ENCODE peak calls at places on chromosome 15, in eight cellular contexts. C is left ventricle myocardium inferior, A is hepatocyte, T is AG04450, Z is fibroblast of pulmonary artery, F is mucosa of descending colon, X is sigmoid colon, G is endothelial cell of umbilical vein. U is an unnamed sample.

GRCh38 chr15:63765338-63765737 is 68.4 kb downstream of the HERC1 start:
- DNase-seq in T (no peak), G (no peak), F (no peak), Z (no peak), X (no peak), C (no peak), A (no peak), U (no peak)

GRCh38 chr15:99976811-99977271 is 243.6 kb upstream of the LYSMD4 start:
- DNase-seq in F (no peak), G (no peak), Z (peak), X (no peak), C (no peak), A (peak), T (no peak), U (no peak)

GRCh38 chr15:78108300-78109084 is 16.1 kb downstream of the SH2D7 start:
- DNase-seq in F (peak), A (peak), G (peak), Z (peak), X (peak), T (peak), C (peak), U (peak)

GRCh38 chr15:89469331-89470107 is 26.9 kb downstream of the RHCG start:
- DNase-seq in X (no peak), G (no peak), T (no peak), F (no peak), C (no peak), A (no peak), Z (no peak), U (no peak)

GRCh38 chr15:56243117-56243773 is 434 bp downstream of the RFX7 start:
- DNase-seq in X (peak), C (peak), T (no peak), A (peak), F (peak), Z (peak), G (peak), U (no peak)

GRCh38 chr15:59933607-59934006 is 70.5 kb upstream of the FOXB1 start:
- DNase-seq in C (no peak), F (no peak), A (no peak), G (no peak), X (no peak), Z (peak), T (no peak), U (no peak)

GRCh38 chr15:78695849-78696248 is 54.8 kb upstream of the CHRNB4 start:
- DNase-seq in G (no peak), X (no peak), C (no peak), F (no peak), Z (no peak), A (no peak), T (no peak), U (no peak)

GRCh38 chr15:64847448-64847847 is 5.7 kb downstream of the PLEKHO2 start:
- DNase-seq in X (peak), A (no peak), T (no peak), G (no peak), Z (no peak), F (no peak), C (no peak), U (no peak)

GRCh38 chr15:74954515-74954914 is 2.1 kb downstream of the RPP25 start:
- DNase-seq in Z (peak), G (peak), F (no peak), X (no peak), A (peak), T (peak), C (peak), U (no peak)

GRCh38 chr15:91132079-91132478 is 32.0 kb downstream of the SV2B start:
- DNase-seq in X (no peak), T (no peak), F (no peak), C (no peak), Z (no peak), G (no peak), A (no peak), U (no peak)

GRCh38 chr15:98914626-98915025 is 93.0 kb downstream of the PGPEP1L start:
- DNase-seq in T (peak), G (peak), A (no peak), C (no peak), X (peak), Z (peak), F (no peak), U (no peak)

GRCh38 chr15:55247276-55247675 is 42.3 kb downstream of the RAB27A start:
- DNase-seq in A (no peak), G (no peak), F (no peak), C (no peak), T (no peak), X (no peak), Z (no peak), U (no peak)

GRCh38 chr15:57527382-57528091 is 64.2 kb upstream of the MYZAP start:
- DNase-seq in G (peak), C (no peak), F (peak), A (peak), X (peak), T (peak), Z (peak), U (no peak)

GRCh38 chr15:100775581-100776185 is 103.9 kb upstream of the ALDH1A3 start:
- DNase-seq in F (no peak), G (no peak), A (no peak), Z (no peak), C (no peak), X (peak), T (no peak), U (no peak)

GRCh38 chr15:64038878-64039277 is 7.4 kb downstream of the DAPK2 start:
- DNase-seq in G (no peak), T (no peak), F (no peak), X (no peak), Z (no peak), A (no peak), C (no peak), U (no peak)

GRCh38 chr15:78946493-78946892 is 1.6 kb upstream of the CTSH start:
- DNase-seq in G (no peak), T (no peak), C (no peak), A (no peak), X (no peak), Z (no peak), F (no peak), U (no peak)

GRCh38 chr15:57153140-57153539 is 223.2 kb upstream of the CGNL1 start:
- DNase-seq in F (no peak), C (no peak), T (no peak), A (peak), X (no peak), G (peak), Z (peak), U (no peak)

GRCh38 chr15:60476713-60477112 is 2.2 kb downstream of the ICE2 start:
- DNase-seq in Z (peak), F (no peak), X (no peak), C (no peak), A (no peak), G (no peak), T (no peak), U (no peak)

GRCh38 chr15:62739507-62739906 is 303.0 kb upstream of the TPM1 start:
- DNase-seq in G (peak), F (no peak), C (no peak), T (no peak), A (no peak), X (no peak), Z (peak), U (no peak)

GRCh38 chr15:57861039-57861638 is 154.6 kb downstream of the POLR2M start:
- DNase-seq in T (peak), F (peak), C (no peak), X (no peak), Z (peak), G (peak), A (peak), U (no peak)

GRCh38 chr15:83108266-83109219 is 1.1 kb downstream of the TM6SF1 start:
- DNase-seq in Z (peak), A (no peak), X (peak), C (peak), G (peak), F (peak), T (peak), U (peak)

GRCh38 chr15:35885870-35886269 is 339.9 kb upstream of the DPH6 start:
- DNase-seq in Z (no peak), A (no peak), F (no peak), C (no peak), T (no peak), X (no peak), G (no peak), U (no peak)

GRCh38 chr15:34376856-34377255 is 9.9 kb upstream of the LPCAT4 start:
- DNase-seq in X (no peak), G (no peak), Z (no peak), T (no peak), A (no peak), F (no peak), C (no peak), U (no peak)

GRCh38 chr15:95990833-95991232 is 339.7 kb upstream of the NR2F2 start:
- DNase-seq in F (no peak), G (no peak), X (no peak), C (no peak), T (no peak), A (no peak), Z (no peak), U (no peak)

GRCh38 chr15:75182187-75183131 is 19.2 kb upstream of the C15orf39 start:
- DNase-seq in Z (peak), C (no peak), A (peak), T (no peak), F (peak), G (no peak), X (peak), U (no peak)

GRCh38 chr15:69170597-69170996 is 10.2 kb downstream of the GLCE start:
- DNase-seq in Z (no peak), F (no peak), G (peak), A (no peak), C (no peak), T (no peak), X (no peak), U (no peak)

GRCh38 chr15:38610748-38611147 is 46.1 kb upstream of the RASGRP1 start:
- DNase-seq in X (no peak), G (no peak), F (no peak), A (no peak), C (no peak), T (no peak), Z (no peak), U (no peak)

GRCh38 chr15:45855210-45855906 is 220.5 kb downstream of the SQOR start:
- DNase-seq in Z (no peak), F (peak), A (peak), X (no peak), G (no peak), C (no peak), T (no peak), U (no peak)

GRCh38 chr15:45635191-45635638 is 386 bp downstream of the SQOR start:
- DNase-seq in C (peak), T (no peak), Z (peak), G (no peak), X (peak), F (peak), A (peak), U (peak)

GRCh38 chr15:42802168-42802567 is 65.2 kb upstream of the CDAN1 start:
- DNase-seq in C (no peak), X (no peak), T (no peak), G (no peak), F (no peak), A (no peak), Z (no peak), U (no peak)

GRCh38 chr15:42796955-42797779 is 60.2 kb upstream of the CDAN1 start:
- DNase-seq in X (no peak), F (no peak), C (no peak), G (peak), T (no peak), Z (peak), A (no peak), U (no peak)

GRCh38 chr15:42798802-42799201 is 61.9 kb upstream of the CDAN1 start:
- DNase-seq in G (no peak), C (no peak), A (no peak), F (no peak), Z (no peak), X (no peak), T (no peak), U (no peak)

GRCh38 chr15:42803436-42803835 is 66.5 kb upstream of the CDAN1 start:
- DNase-seq in Z (no peak), F (no peak), A (no peak), G (no peak), T (no peak), C (no peak), X (no peak), U (no peak)

GRCh38 chr15:42800731-42801474 is 64.0 kb upstream of the CDAN1 start:
- DNase-seq in T (no peak), X (no peak), C (no peak), A (no peak), Z (no peak), F (peak), G (no peak), U (no peak)
- TF ChIP-seq CTCF in T (no peak), X (no peak), C (peak), A (no peak), Z (peak), F (no peak), G (peak), U (peak)

DNA sequence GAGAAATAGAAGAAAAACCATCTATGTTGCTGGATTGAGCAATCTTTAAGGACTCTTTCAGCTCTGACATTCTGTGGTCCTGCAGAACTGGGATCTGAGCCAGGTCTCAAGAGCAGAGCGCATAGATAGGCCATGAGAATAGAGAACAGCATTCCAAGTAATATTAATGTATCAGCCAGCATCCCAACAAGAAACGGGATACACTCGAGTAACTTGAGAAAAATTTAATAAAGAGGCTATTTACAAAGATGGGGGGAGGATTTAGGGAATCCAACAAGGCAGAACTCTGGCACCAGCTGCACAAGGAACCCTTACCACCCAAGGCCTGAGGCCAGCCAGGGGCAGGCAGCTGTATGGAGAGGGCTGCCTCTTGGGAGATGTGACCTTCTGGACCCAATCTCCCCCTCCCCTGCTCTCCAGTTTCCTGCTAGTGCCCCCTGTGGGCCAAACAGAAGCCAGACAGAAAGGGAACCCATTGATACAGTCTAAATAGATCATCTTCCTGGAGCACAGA is 8.2 kb downstream of the TMOD2 start:
- DNase-seq in A (peak), T (peak), Z (peak), F (peak), G (no peak), C (peak), X (peak), U (no peak)
- TF ChIP-seq CTCF in A (no peak), T (peak), Z (peak), F (no peak), G (peak), C (peak), X (no peak), U (peak)

GRCh38 chr15:70505971-70506887 is 257.1 kb downstream of the UACA start:
- DNase-seq in A (no peak), Z (no peak), X (no peak), F (no peak), C (no peak), T (no peak), G (no peak), U (no peak)

GRCh38 chr15:70503798-70504304 is 259.5 kb downstream of the UACA start:
- DNase-seq in A (no peak), C (no peak), T (no peak), X (no peak), F (no peak), Z (no peak), G (no peak), U (no peak)

GRCh38 chr15:70504988-70505387 is 258.4 kb downstream of the UACA start:
- DNase-seq in T (no peak), F (no peak), X (no peak), Z (no peak), G (no peak), C (no peak), A (no peak), U (no peak)

GRCh38 chr15:70504305-70504951 is 258.9 kb downstream of the UACA start:
- DNase-seq in C (peak), X (peak), T (no peak), G (no peak), A (no peak), F (peak), Z (peak), U (peak)

DNA sequence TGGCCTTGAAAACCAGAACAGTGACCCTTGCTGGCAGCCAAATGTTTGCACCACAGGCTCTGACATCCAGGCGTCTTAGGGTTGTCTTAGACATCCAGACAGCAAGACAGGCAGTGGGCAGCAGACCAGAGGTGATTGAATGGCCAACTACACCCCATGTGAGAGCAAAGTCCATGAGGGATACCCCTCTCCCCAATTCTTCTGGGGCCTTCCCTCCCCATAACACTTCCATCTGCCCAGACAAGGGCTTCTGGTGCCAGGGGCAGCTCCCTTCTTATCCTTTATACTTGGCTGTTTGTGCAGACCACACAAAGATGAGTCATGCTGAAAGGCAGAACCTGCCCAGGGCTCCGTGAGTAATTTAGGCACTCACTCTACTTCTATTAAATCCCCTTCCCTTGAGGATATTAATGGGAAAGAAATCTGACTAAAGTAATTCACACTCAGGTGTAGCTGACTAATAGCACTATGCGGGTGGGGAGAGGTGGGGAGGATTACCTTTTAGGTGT is 257.9 kb downstream of the UACA start:
- DNase-seq in C (no peak), G (peak), Z (peak), F (no peak), X (no peak), T (peak), A (peak), U (peak)
- TF ChIP-seq CTCF in C (no peak), G (no peak), Z (no peak), F (no peak), X (no peak), T (no peak), A (no peak), U (no peak)

GRCh38 chr15:67520976-67521769 is at the start of gene C15orf61:
- DNase-seq in X (peak), Z (peak), F (peak), C (peak), A (peak), T (no peak), G (peak), U (peak)
- TF ChIP-seq CTCF in X (no peak), Z (no peak), F (no peak), C (no peak), A (peak), T (peak), G (no peak), U (no peak)

GRCh38 chr15:40937762-40938529 is 8.8 kb downstream of the DLL4 start:
- DNase-seq in G (no peak), X (no peak), A (no peak), C (no peak), F (no peak), T (no peak), Z (no peak), U (no peak)

GRCh38 chr15:40934457-40934856 is 5.3 kb downstream of the DLL4 start:
- DNase-seq in F (no peak), G (no peak), Z (no peak), T (no peak), X (no peak), A (no peak), C (no peak), U (no peak)

GRCh38 chr15:40938530-40938870 is 9.4 kb downstream of the DLL4 start:
- DNase-seq in F (no peak), X (no peak), G (no peak), C (no peak), T (no peak), A (no peak), Z (no peak), U (no peak)

GRCh38 chr15:40936234-40936708 is 7.1 kb downstream of the DLL4 start:
- DNase-seq in T (no peak), Z (no peak), X (no peak), F (no peak), C (no peak), A (no peak), G (no peak), U (no peak)

DNA sequence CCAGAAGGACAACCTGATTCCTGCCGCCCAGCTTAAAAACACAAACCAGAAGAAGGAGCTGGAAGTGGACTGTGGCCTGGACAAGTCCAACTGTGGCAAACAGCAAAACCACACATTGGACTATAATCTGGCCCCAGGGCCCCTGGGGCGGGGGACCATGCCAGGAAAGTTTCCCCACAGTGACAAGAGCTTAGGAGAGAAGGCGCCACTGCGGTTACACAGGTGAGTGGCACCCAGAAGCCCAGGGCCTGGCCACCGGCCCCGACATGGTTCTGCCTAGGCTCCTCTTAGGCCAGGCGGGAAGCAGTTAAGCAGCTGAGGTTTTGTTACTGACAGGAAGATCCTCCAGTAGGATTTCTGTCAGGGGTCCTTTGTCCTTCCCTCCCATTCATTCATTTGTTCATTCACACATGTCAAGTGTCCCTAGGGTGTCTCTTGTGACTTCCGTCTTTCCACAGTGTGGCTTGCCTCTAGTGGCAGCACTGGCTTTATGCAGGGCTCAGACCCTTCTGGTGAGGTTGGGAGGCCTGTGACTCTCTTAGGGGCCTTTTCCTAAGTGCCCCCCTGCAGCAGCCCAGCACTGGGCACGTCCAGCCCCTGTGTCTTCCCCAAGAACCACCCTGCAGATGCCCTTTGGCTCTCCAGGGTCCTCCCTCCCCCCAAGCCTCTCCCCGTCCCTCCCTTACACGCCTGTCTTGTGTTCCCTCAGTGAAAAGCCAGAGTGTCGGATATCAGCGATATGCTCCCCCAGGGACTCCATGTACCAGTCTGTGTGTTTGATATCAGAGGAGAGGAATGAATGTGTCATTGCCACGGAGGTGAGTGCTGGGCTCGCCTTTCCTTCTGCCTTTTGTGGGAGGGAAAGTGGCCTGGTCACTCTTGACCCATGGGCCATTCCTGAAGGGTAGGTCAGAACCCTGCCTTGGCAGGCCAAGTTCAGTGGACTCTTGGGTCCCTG is 7.8 kb downstream of the DLL4 start:
- DNase-seq in Z (peak), X (no peak), C (no peak), A (no peak), T (no peak), F (no peak), G (no peak), U (no peak)
- TF ChIP-seq CTCF in Z (peak), X (no peak), C (peak), A (no peak), T (no peak), F (no peak), G (no peak), U (no peak)